ENCODE peak calls at places on chromosomes 4 and X, in five cellular contexts. X is upper lobe of left lung, F is HepG2, L is K562, Y is GM12878. D is an unnamed sample.

GRCh38 chrX:40392599-40392998 is 188.2 kb upstream of the ATP6AP2 start:
- ATAC-seq in X (no peak), F (no peak), L (peak; percentile 75), Y (peak; percentile 50), D (no peak)

GRCh38 chrX:49165901-49166881 is 3.6 kb downstream of the MAGIX start:
- ATAC-seq in X (peak; percentile 19), F (no peak), L (peak; percentile 37), Y (peak; percentile 73), D (peak; percentile 47)

GRCh38 chrX:118839334-118839958 is 15.8 kb downstream of the ZCCHC12 start:
- ATAC-seq in X (peak; percentile 96), F (peak; percentile 96), L (peak; percentile 97), Y (peak; percentile 46), D (peak; percentile 87)

GRCh38 chrX:23662187-23662586 is 5.1 kb upstream of the PRDX4 start:
- ATAC-seq in X (no peak), F (no peak), L (no peak), Y (peak; percentile 79), D (no peak)

GRCh38 chrX:47751670-47752069 is 85.0 kb upstream of the ZNF81 start:
- ATAC-seq in X (no peak), F (peak; percentile 73), L (peak; percentile 95), Y (peak; percentile 79), D (no peak)

GRCh38 chr4:181312066-181312465 is 931.1 kb upstream of the TENM3 start:
- ATAC-seq in X (no peak), F (no peak), L (no peak), Y (no peak), D (no peak)

GRCh38 chrX:107673401-107673800 is 45.1 kb downstream of the PRPS1 start:
- ATAC-seq in X (no peak), F (no peak), L (no peak), Y (peak; percentile 13), D (no peak)

GRCh38 chr4:142264961-142265360 is 581.1 kb downstream of the INPP4B start:
- ATAC-seq in X (no peak), F (no peak), L (no peak), Y (peak; percentile 79), D (no peak)

GRCh38 chr4:122658818-122659295 is 38.0 kb upstream of the IL21 start:
- ATAC-seq in X (no peak), F (no peak), L (no peak), Y (peak; percentile 95), D (no peak)

GRCh38 chr4:58360354-58361133 is 1250.4 kb upstream of the IGFBP7 start:
- ATAC-seq in X (no peak), F (no peak), L (no peak), Y (no peak), D (no peak)

GRCh38 chr4:105972946-105973621 is 77.8 kb downstream of the NPNT start:
- ATAC-seq in X (no peak), F (no peak), L (no peak), Y (no peak), D (no peak)

GRCh38 chr4:105976913-105977312 is 81.6 kb downstream of the NPNT start:
- ATAC-seq in X (no peak), F (no peak), L (peak; percentile 76), Y (no peak), D (no peak)

GRCh38 chr4:105979506-105979905 is 84.2 kb downstream of the NPNT start:
- ATAC-seq in X (no peak), F (no peak), L (no peak), Y (no peak), D (no peak)

GRCh38 chr4:105978684-105979296 is 83.5 kb downstream of the NPNT start:
- ATAC-seq in X (no peak), F (no peak), L (no peak), Y (no peak), D (peak; percentile 73)
- TF ChIP-seq EP300 in X (no peak), F (no peak), L (no peak), Y (no peak), D (no peak)

DNA sequence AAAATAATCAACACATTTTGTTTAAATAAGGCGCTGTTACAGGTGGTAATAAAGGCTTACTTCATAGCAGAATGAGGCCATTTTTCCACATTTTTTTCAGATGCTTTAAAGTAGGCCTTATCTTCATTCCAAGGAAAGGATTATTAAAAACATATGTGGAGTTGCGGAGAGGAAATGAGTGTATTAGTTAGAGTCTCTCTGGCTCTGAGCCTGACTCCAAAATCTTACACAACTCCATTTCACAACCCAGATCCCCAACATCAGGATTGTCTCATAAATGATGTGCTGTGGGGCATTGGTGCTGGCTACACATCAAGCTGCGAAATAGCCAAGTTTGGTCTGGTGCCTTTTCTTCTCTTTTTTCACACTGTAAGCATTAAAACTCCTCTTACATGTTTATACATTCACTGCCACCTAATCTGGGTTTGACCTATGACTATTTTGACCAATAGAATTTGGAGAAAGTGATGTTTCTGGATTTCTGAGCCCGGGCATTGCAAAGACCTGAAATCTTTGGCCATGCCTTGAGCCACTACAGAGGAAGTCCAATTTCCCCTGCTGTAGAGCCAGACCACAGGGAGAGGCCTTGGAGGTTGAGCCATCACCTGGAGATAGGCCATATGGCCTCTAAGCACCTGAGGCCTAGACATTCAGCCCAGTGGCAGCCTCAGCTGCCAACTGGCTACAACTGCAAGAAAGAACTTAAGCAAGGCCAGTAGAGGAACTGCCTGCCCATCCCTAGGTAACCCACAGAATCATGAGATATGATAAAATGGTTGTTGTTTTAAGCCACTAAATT is 16.7 kb upstream of the SOD3 start:
- ATAC-seq in X (peak; percentile 90), F (no peak), L (no peak), Y (no peak), D (peak; percentile 83)
- TF ChIP-seq POLR2AphosphoS5 in X (peak; percentile 28), F (no peak), L (no peak), Y (no peak), D (peak; percentile 96)

GRCh38 chrX:134537179-134537945 is 77.4 kb downstream of the HPRT1 start:
- ATAC-seq in X (peak; percentile 34), F (peak; percentile 48), L (peak; percentile 88), Y (no peak), D (no peak)
- TF ChIP-seq EP300 in X (no peak), F (no peak), L (peak; percentile 31), Y (no peak), D (no peak)

GRCh38 chr4:1201851-1202525 is 29.6 kb upstream of the SPON2 start:
- ATAC-seq in X (peak; percentile 80), F (no peak), L (peak; percentile 13), Y (peak; percentile 57), D (peak; percentile 79)
- TF ChIP-seq POLR2AphosphoS5 in X (peak; percentile 99), F (no peak), L (no peak), Y (no peak), D (peak; percentile 70)